ENCODE peak calls at places on chromosomes 7 and 10, in six cellular contexts. G, W, C, Y, B and K are unnamed samples.
A peak's percentile ranks its signal among the peaks of the same experiment; 100 is the strongest.

GRCh38 chr7:32502656-32503189 is 7.4 kb downstream of the AVL9 start:
- DNase-seq in G (no peak), W (no peak), C (no peak), Y (no peak), B (no peak), K (no peak)

GRCh38 chr7:44067064-44067951 is 1.9 kb upstream of the PGAM2 start:
- DNase-seq in G (no peak), W (no peak), C (no peak), Y (no peak), B (no peak), K (peak; percentile 33)

GRCh38 chr10:52779541-52780390 is 7.2 kb upstream of the MBL2 start:
- DNase-seq in G (peak; percentile 13), W (no peak), C (peak; percentile 24), Y (peak; percentile 71), B (peak; percentile 56), K (peak; percentile 71)

GRCh38 chr7:36884863-36885262 is 160.6 kb upstream of the AOAH start:
- DNase-seq in G (no peak), W (no peak), C (no peak), Y (no peak), B (no peak), K (no peak)

GRCh38 chr10:48287417-48288391 is 13.2 kb upstream of the FRMPD2 start:
- DNase-seq in G (no peak), W (peak; percentile 44), C (peak; percentile 38), Y (no peak), B (no peak), K (no peak)

GRCh38 chr7:102214477-102215072 is 72.1 kb upstream of the SH2B2 start:
- DNase-seq in G (no peak), W (no peak), C (no peak), Y (no peak), B (no peak), K (no peak)

GRCh38 chr10:47261121-47261520 is 38.9 kb upstream of the GDF10 start:
- DNase-seq in G (no peak), W (no peak), C (no peak), Y (peak; percentile 73), B (no peak), K (peak; percentile 68)

GRCh38 chr7:100515072-100515532 is 23.9 kb upstream of the AGFG2 start:
- DNase-seq in G (no peak), W (no peak), C (no peak), Y (no peak), B (peak; percentile 44), K (no peak)

GRCh38 chr10:84429926-84430520 is 101.6 kb downstream of the CCSER2 start:
- DNase-seq in G (peak; percentile 30), W (peak; percentile 19), C (peak; percentile 12), Y (peak; percentile 52), B (peak; percentile 43), K (peak; percentile 65)

GRCh38 chr7:51267169-51267568 is 49.4 kb downstream of the COBL start:
- DNase-seq in G (no peak), W (no peak), C (no peak), Y (no peak), B (no peak), K (no peak)

GRCh38 chr10:77405771-77406241 is 231.8 kb downstream of the KCNMA1 start:
- DNase-seq in G (no peak), W (peak; percentile 57), C (no peak), Y (peak; percentile 45), B (peak; percentile 70), K (peak; percentile 80)

GRCh38 chr7:13165854-13166253 is 478.4 kb downstream of the ARL4A start:
- DNase-seq in G (no peak), W (no peak), C (no peak), Y (no peak), B (no peak), K (no peak)

GRCh38 chr10:31656820-31657470 is 271.7 kb downstream of the ARHGAP12 start:
- DNase-seq in G (no peak), W (no peak), C (no peak), Y (no peak), B (peak; percentile 75), K (no peak)

GRCh38 chr10:125392140-125392539 is 231.8 kb upstream of the CTBP2 start:
- DNase-seq in G (no peak), W (no peak), C (no peak), Y (no peak), B (no peak), K (no peak)

GRCh38 chr10:117804470-117805011 is 242.2 kb downstream of the RAB11FIP2 start:
- DNase-seq in G (no peak), W (peak; percentile 61), C (peak; percentile 22), Y (no peak), B (no peak), K (no peak)

GRCh38 chr10:58299580-58299979 is 30.6 kb downstream of the CISD1 start:
- DNase-seq in G (peak; percentile 73), W (no peak), C (no peak), Y (peak; percentile 66), B (peak; percentile 51), K (peak; percentile 86)

GRCh38 chr7:37915438-37915837 is 1.2 kb downstream of the SFRP4 start:
- DNase-seq in G (peak; percentile 37), W (no peak), C (no peak), Y (peak; percentile 20), B (peak; percentile 42), K (peak; percentile 68)

GRCh38 chr10:34178756-34179155 is 636.3 kb downstream of the PARD3 start:
- DNase-seq in G (no peak), W (no peak), C (no peak), Y (no peak), B (peak; percentile 14), K (peak; percentile 34)

GRCh38 chr7:148708026-148708685 is 9.5 kb downstream of the CUL1 start:
- DNase-seq in G (no peak), W (no peak), C (no peak), Y (no peak), B (no peak), K (peak; percentile 51)

GRCh38 chr7:69177941-69178494 is 420.3 kb upstream of the AUTS2 start:
- DNase-seq in G (no peak), W (no peak), C (no peak), Y (no peak), B (no peak), K (no peak)

GRCh38 chr10:131905279-131905595 is 4.4 kb downstream of the PPP2R2D start:
- DNase-seq in G (no peak), W (no peak), C (no peak), Y (no peak), B (no peak), K (no peak)

GRCh38 chr7:14196555-14196954 is 207.1 kb upstream of the ETV1 start:
- DNase-seq in G (no peak), W (no peak), C (no peak), Y (no peak), B (peak; percentile 34), K (no peak)

GRCh38 chr7:2501947-2502646 is 17.5 kb upstream of the LFNG start:
- DNase-seq in G (no peak), W (no peak), C (no peak), Y (no peak), B (no peak), K (no peak)

GRCh38 chr7:93156884-93157283 is 8.7 kb upstream of the SAMD9L start:
- DNase-seq in G (no peak), W (no peak), C (no peak), Y (no peak), B (peak; percentile 22), K (no peak)

GRCh38 chr10:42952358-42952757 is 124.5 kb upstream of the RET start:
- DNase-seq in G (no peak), W (no peak), C (no peak), Y (no peak), B (no peak), K (peak; percentile 30)

GRCh38 chr7:133386204-133386603 is 133.3 kb downstream of the EXOC4 start:
- DNase-seq in G (no peak), W (no peak), C (no peak), Y (no peak), B (no peak), K (no peak)

GRCh38 chr7:45885264-45885882 is 2.9 kb upstream of the IGFBP1 start:
- DNase-seq in G (no peak), W (peak; percentile 49), C (no peak), Y (no peak), B (peak; percentile 53), K (no peak)

GRCh38 chr7:31370610-31371009 is 30.1 kb upstream of the NEUROD6 start:
- DNase-seq in G (no peak), W (no peak), C (no peak), Y (no peak), B (no peak), K (no peak)

GRCh38 chr10:116444527-116445142 is 17.0 kb downstream of the PNLIPRP3 start:
- DNase-seq in G (no peak), W (no peak), C (no peak), Y (peak; percentile 18), B (peak; percentile 24), K (peak; percentile 53)

GRCh38 chr10:109174526-109174925 is 748.8 kb downstream of the XPNPEP1 start:
- DNase-seq in G (no peak), W (no peak), C (no peak), Y (no peak), B (no peak), K (no peak)

GRCh38 chr7:21028186-21028989 is 241.7 kb upstream of the SP8 start:
- DNase-seq in G (no peak), W (peak; percentile 79), C (no peak), Y (no peak), B (peak; percentile 1), K (peak; percentile 64)

GRCh38 chr7:158588085-158588877 is 658 bp upstream of the PTPRN2 start:
- DNase-seq in G (no peak), W (no peak), C (no peak), Y (no peak), B (no peak), K (no peak)